ENCODE peak calls at places on chromosome 3, in seven cellular contexts. V is fibroblast of lung; W is IMR-90; J is AG10803; I is MG63; Y is CD8-positive, alpha-beta T cell; O is tibial artery. M is an unnamed sample.

GRCh38 chr3:100533176-100533575 is 40.8 kb downstream of the TMEM45A start:
- DNase-seq in V (no peak), W (no peak), J (peak; percentile 96), I (no peak), Y (no peak), O (no peak), M (no peak)

GRCh38 chr3:116473602-116474001 is 28.3 kb upstream of the LSAMP start:
- DNase-seq in V (peak; percentile 65), W (peak; percentile 45), J (peak; percentile 3), I (no peak), Y (no peak), O (no peak), M (no peak)

GRCh38 chr3:116607205-116607604 is 102.4 kb upstream of the TUSC7 start:
- DNase-seq in V (no peak), W (no peak), J (no peak), I (no peak), Y (no peak), O (no peak), M (no peak)

GRCh38 chr3:34020761-34021635 is 222.6 kb downstream of the PDCD6IP start:
- DNase-seq in V (no peak), W (no peak), J (no peak), I (no peak), Y (no peak), O (no peak), M (no peak)

GRCh38 chr3:18393906-18394305 is 31.2 kb downstream of the SATB1 start:
- DNase-seq in V (no peak), W (peak; percentile 16), J (peak; percentile 11), I (no peak), Y (no peak), O (no peak), M (peak; percentile 32)

GRCh38 chr3:31165399-31165860 is 271.0 kb upstream of the GADL1 start:
- DNase-seq in V (peak; percentile 77), W (peak; percentile 11), J (peak; percentile 25), I (no peak), Y (no peak), O (no peak), M (peak; percentile 90)

GRCh38 chr3:14768182-14768790 is 50.5 kb upstream of the FGD5 start:
- DNase-seq in V (no peak), W (no peak), J (no peak), I (no peak), Y (no peak), O (no peak), M (no peak)

GRCh38 chr3:71425491-71426071 is 157.9 kb downstream of the FOXP1 start:
- DNase-seq in V (peak; percentile 100), W (peak; percentile 92), J (peak; percentile 91), I (peak; percentile 78), Y (no peak), O (no peak), M (no peak)

GRCh38 chr3:181265750-181266333 is 276.3 kb upstream of the DNAJC19 start:
- DNase-seq in V (peak; percentile 9), W (no peak), J (no peak), I (peak; percentile 13), Y (no peak), O (no peak), M (peak; percentile 6)

GRCh38 chr3:150232992-150233451 is 175.1 kb upstream of the TSC22D2 start:
- DNase-seq in V (peak; percentile 84), W (peak; percentile 35), J (peak; percentile 83), I (peak; percentile 97), Y (no peak), O (no peak), M (peak; percentile 95)

GRCh38 chr3:195033531-195034091 is 237.3 kb downstream of the XXYLT1 start:
- DNase-seq in V (peak; percentile 3), W (no peak), J (no peak), I (no peak), Y (no peak), O (peak; percentile 37), M (peak; percentile 41)

GRCh38 chr3:38458796-38459498 is 5.3 kb downstream of the ACVR2B start:
- DNase-seq in V (peak; percentile 67), W (peak; percentile 22), J (peak; percentile 59), I (peak; percentile 83), Y (no peak), O (peak; percentile 83), M (no peak)

DNA sequence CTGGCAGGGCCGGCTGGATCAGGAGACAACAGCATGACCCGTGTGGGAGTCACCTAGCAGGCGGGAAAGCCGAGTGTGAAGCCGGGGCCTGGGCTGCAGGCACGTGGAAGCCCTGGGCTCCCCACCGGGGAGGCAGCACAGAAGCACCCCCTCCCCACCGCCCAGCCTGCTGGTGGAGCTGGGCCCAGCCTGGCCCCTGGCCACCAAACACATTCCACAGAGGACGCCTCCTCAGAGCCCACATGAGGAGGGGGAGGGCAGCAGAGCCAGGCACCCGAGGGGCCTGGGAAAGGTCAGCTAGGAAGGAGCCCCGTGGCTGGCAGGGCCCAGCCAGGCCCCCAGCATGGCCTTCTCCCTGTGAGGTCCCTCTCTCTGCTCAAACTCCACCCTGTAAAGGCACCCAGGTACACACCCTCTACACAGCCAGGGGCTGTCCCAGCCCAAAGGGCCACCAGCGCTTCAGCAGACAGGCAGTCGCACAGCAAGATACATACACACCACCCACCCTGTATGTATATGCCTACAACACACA is 4.5 kb downstream of the PLXNB1 start:
- DNase-seq in V (peak; percentile 35), W (no peak), J (no peak), I (no peak), Y (no peak), O (peak; percentile 87), M (no peak)
- H3K4me3 ChIP-seq in V (no peak overlapping the region), W (no peak overlapping the region), J (no peak overlapping the region), I (no peak overlapping the region), Y (no peak overlapping the region), O (peak overlapping the region; percentile 87), M (no peak overlapping the region)

GRCh38 chr3:51978143-51978502 is 3.3 kb downstream of the ABHD14A start:
- DNase-seq in V (no peak), W (no peak), J (no peak), I (no peak), Y (no peak), O (no peak), M (no peak)

GRCh38 chr3:51977449-51978142 is 2.7 kb downstream of the ABHD14A start:
- DNase-seq in V (no peak), W (no peak), J (no peak), I (no peak), Y (no peak), O (no peak), M (no peak)

GRCh38 chr3:51974277-51974962 is 444 bp upstream of the ABHD14A start:
- DNase-seq in V (no peak), W (no peak), J (no peak), I (peak; percentile 32), Y (no peak), O (no peak), M (no peak)

GRCh38 chr3:51974963-51975856 is at the start of gene ABHD14A:
- DNase-seq in V (peak; percentile 52), W (peak; percentile 55), J (peak; percentile 71), I (peak; percentile 73), Y (peak; percentile 53), O (peak; percentile 86), M (peak; percentile 63)

DNA sequence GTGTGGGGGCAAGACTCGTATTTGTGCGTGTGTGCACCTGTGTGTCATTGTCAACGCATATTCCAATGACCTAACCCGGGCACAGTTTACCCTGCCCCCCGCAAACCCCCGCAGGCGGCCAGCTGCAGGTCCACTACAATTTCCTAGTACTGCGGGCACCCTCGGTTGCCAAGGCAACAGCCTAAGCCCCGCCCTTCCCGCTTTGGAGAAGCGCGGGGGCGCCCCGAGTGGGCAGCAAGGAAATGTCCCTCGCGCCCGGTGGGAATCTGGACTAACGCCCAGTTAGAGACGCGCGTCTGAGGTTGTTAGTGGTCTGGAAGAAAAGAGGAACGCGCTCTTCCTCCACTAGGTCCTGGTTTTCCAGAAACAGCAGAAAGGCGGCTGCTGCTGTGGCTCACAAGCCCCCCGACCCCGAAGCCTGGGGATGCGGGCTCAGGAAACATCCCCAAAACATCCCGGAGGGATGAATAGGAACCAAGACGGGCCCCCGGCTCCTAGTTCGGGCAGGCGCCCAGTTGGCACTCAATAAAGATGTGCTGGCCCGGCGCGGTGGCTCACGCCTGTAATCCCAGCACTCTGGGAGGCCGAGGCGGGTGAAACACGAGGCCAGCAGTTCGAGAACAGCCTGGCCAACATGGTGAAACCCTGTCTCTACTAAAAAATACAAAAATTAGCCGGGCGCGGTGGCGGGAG is 1.1 kb downstream of the ABHD14A start:
- DNase-seq in V (peak; percentile 73), W (peak; percentile 64), J (peak; percentile 53), I (peak; percentile 23), Y (no peak), O (peak; percentile 90), M (peak; percentile 65)
- H3K4me3 ChIP-seq in V (peak overlapping the region; percentile 64), W (no peak overlapping the region), J (peak overlapping the region; percentile 93), I (peak overlapping the region; percentile 89), Y (peak overlapping the region; percentile 86), O (peak overlapping the region; percentile 84), M (no peak overlapping the region)

DNA sequence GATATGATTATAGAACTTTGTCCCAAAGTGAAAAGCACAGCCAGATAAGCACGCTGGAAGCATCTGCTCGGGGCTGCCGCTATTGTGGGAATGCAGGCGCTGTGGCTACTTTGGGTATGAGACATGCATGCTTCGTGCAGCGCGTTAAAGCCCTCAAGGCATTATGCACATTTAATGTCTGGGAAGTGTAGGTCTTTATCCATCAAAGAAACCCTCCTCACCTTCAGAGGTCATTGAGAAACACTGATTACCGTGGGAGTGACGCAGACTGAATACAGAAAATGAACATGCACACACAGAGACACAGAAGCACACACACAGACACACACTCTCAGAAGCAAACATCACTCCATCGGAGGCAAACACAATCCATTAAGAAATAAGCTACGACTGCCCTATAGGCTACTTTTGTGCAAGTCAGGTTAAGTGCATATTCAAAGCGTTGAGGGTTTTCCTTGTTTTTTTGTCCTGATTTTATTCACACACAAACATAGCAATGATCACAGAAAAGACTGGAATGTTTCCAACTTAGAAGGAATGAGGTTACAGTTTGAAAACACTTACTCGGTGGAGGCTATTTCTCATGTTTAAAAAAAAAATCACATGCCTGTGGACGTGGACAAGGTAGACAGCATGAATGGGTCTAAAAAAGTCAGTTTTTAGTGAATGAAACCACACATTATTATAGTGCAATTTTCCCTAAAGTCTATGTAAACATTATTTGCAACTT is 68.5 kb downstream of the PLCH1 start:
- DNase-seq in V (peak; percentile 68), W (peak; percentile 34), J (peak; percentile 70), I (peak; percentile 50), Y (no peak), O (no peak), M (no peak)
- H3K4me3 ChIP-seq in V (peak overlapping the region; percentile 36), W (no peak overlapping the region), J (peak overlapping the region; percentile 39), I (peak overlapping the region; percentile 15), Y (no peak overlapping the region), O (peak overlapping the region; percentile 10), M (no peak overlapping the region)

DNA sequence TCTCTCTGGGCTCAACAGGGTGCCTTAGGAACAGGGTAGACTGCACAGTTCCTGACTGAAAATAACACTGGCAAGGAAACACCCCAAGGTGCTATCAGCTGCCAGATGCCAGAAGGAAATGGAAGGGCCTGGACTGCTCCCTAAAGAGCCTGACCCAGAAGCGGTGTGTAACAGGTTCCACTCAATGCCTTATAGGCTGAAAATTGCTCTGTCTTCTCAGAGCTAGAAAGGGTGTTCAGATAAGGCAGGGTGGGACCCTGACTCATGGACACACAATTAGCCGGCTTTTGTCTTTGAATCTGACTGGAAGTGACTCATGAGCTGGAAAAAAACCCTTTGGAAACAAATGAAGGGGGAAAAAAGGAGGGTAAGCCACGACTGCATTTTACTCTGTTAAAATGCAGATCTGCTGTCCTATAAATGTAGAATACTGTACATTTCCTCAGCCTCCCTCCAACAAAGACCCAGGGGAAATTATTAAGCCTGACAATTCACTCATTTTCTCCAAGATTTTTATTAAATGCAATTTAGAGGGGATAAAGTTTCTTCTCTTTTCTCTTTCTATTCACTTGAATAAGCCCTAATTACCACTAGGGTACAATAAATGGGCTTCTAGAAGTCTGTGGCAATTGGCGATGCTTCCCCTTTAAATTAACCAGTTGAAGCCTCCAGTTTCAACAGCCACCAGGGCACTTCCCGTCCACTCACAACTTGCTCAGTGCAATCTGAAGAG is 160.2 kb upstream of the TBL1XR1 start:
- DNase-seq in V (peak; percentile 96), W (peak; percentile 89), J (peak; percentile 46), I (peak; percentile 87), Y (no peak), O (no peak), M (peak; percentile 97)
- H3K4me3 ChIP-seq in V (no peak overlapping the region), W (no peak overlapping the region), J (no peak overlapping the region), I (no peak overlapping the region), Y (no peak overlapping the region), O (peak overlapping the region; percentile 39), M (no peak overlapping the region)

M was measured in endothelial cell of umbilical vein.